ENCODE peak calls at places on chromosome 11, in five cellular contexts. H, F, D, L and P are unnamed samples.

GRCh38 chr11:69524291-69524882 is 42.9 kb downstream of the LINC01488 start:
- DNase-seq in D (no peak), F (no peak), H (peak; percentile 56), L (no peak), P (no peak)

GRCh38 chr11:11998091-11998781 is 10.2 kb downstream of the DKK3 start:
- DNase-seq in L (no peak), H (no peak), F (no peak), D (no peak), P (no peak)

GRCh38 chr11:58061813-58062212 is 31.1 kb downstream of the OR6Q1 start:
- DNase-seq in H (no peak), D (no peak), L (no peak), F (no peak), P (no peak)

GRCh38 chr11:109140426-109140825 is 281.6 kb upstream of the C11orf87 start:
- DNase-seq in F (no peak), L (no peak), D (no peak), H (no peak), P (no peak)

GRCh38 chr11:1401656-1402221 is 12.0 kb downstream of the BRSK2 start:
- DNase-seq in F (peak; percentile 94), D (peak; percentile 88), L (no peak), H (peak; percentile 93), P (no peak)

GRCh38 chr11:68036717-68037239 is 2.0 kb upstream of the TCIRG1 start:
- DNase-seq in L (no peak), D (peak; percentile 85), F (peak; percentile 88), H (no peak), P (no peak)

GRCh38 chr11:70482529-70482917 is 84.2 kb downstream of the CTTN start:
- DNase-seq in L (no peak), D (no peak), F (no peak), H (no peak), P (peak; percentile 89)

GRCh38 chr11:17077520-17078401 is at the start of gene RPS13:
- DNase-seq in H (peak; percentile 99), L (peak; percentile 95), F (peak; percentile 98), D (peak; percentile 99), P (peak; percentile 97)

GRCh38 chr11:69471329-69472052 is 10.0 kb upstream of the LINC01488 start:
- DNase-seq in H (peak; percentile 67), D (peak; percentile 50), F (peak; percentile 30), L (no peak), P (no peak)

GRCh38 chr11:76008474-76008873 is 193.5 kb downstream of the UVRAG start:
- DNase-seq in D (no peak), H (no peak), L (no peak), F (no peak), P (no peak)

GRCh38 chr11:91947215-91947614 is 277.4 kb upstream of the FAT3 start:
- DNase-seq in L (no peak), F (no peak), D (peak; percentile 29), H (no peak), P (peak; percentile 12)

GRCh38 chr11:79440451-79441158 is at the start of gene TENM4:
- DNase-seq in D (peak; percentile 83), F (peak; percentile 65), L (no peak), H (peak; percentile 85), P (no peak)

GRCh38 chr11:96054870-96055705 is 131.2 kb upstream of the MTMR2 start:
- DNase-seq in D (no peak), H (no peak), L (peak; percentile 36), F (no peak), P (no peak)

GRCh38 chr11:62256281-62256680 is 13.7 kb upstream of the SCGB2A2 start:
- DNase-seq in F (no peak), L (no peak), H (no peak), D (no peak), P (no peak)

GRCh38 chr11:19071255-19071654 is 10.7 kb upstream of the MRGPRX2 start:
- DNase-seq in F (peak; percentile 76), D (peak; percentile 87), L (peak; percentile 73), H (peak; percentile 88), P (peak; percentile 16)

GRCh38 chr11:60871378-60872061 is 4.2 kb downstream of the ZP1 start:
- DNase-seq in H (peak; percentile 61), L (no peak), F (no peak), D (no peak), P (no peak)

GRCh38 chr11:132452616-132453015 is 1079.7 kb downstream of the OPCML start:
- DNase-seq in H (no peak), F (no peak), D (no peak), L (no peak), P (no peak)

GRCh38 chr11:113023228-113023627 is 62.0 kb downstream of the NCAM1 start:
- DNase-seq in D (no peak), H (no peak), F (no peak), L (no peak), P (no peak)

GRCh38 chr11:103295704-103296103 is 186.5 kb downstream of the DYNC2H1 start:
- DNase-seq in F (no peak), L (no peak), H (no peak), D (no peak), P (no peak)

GRCh38 chr11:84558085-84558905 is 1068.8 kb downstream of the DLG2 start:
- DNase-seq in D (no peak), H (peak; percentile 70), F (no peak), L (peak; percentile 20), P (no peak)

GRCh38 chr11:92911478-92911877 is 58.0 kb upstream of the MTNR1B start:
- DNase-seq in L (no peak), D (no peak), F (no peak), H (no peak), P (no peak)

GRCh38 chr11:65863889-65864757 is 3.9 kb downstream of the MUS81 start:
- DNase-seq in L (no peak), D (peak; percentile 58), F (no peak), H (no peak), P (no peak)

GRCh38 chr11:64296236-64296635 is 3.9 kb upstream of the CATSPERZ start:
- DNase-seq in L (no peak), H (no peak), D (no peak), F (no peak), P (no peak)

GRCh38 chr11:74262725-74263124 is 48.7 kb downstream of the P4HA3 start:
- DNase-seq in F (no peak), L (no peak), H (no peak), D (no peak), P (no peak)

GRCh38 chr11:74269161-74269809 is 42.2 kb downstream of the P4HA3 start:
- DNase-seq in H (peak; percentile 20), D (no peak), L (no peak), F (no peak), P (no peak)

GRCh38 chr11:74265256-74265655 is 46.2 kb downstream of the P4HA3 start:
- DNase-seq in F (no peak), H (no peak), L (no peak), D (no peak), P (no peak)

GRCh38 chr11:74272276-74272675 is 39.2 kb downstream of the P4HA3 start:
- DNase-seq in H (no peak), F (no peak), D (no peak), L (no peak), P (no peak)

GRCh38 chr11:74268451-74268850 is 43.0 kb downstream of the P4HA3 start:
- DNase-seq in D (no peak), L (no peak), H (no peak), F (no peak), P (no peak)
- H3K4me3 ChIP-seq in D (no peak overlapping the region), L (no peak overlapping the region), H (no peak overlapping the region), F (no peak overlapping the region), P (no peak overlapping the region)

GRCh38 chr11:111363985-111364384 is 15.1 kb downstream of the POU2AF1 start:
- DNase-seq in F (no peak), D (no peak), L (no peak), H (no peak), P (no peak)
- H3K4me1 ChIP-seq in F (peaks cover 71% of the 10 kb centered on the region), D (peaks cover 3% of the 10 kb centered on the region), L (no peaks in the 10 kb centered on the region), H (peaks cover 8% of the 10 kb centered on the region), P (no peaks in the 10 kb centered on the region)

GRCh38 chr11:59283311-59283710 is 70.6 kb upstream of the MPEG1 start:
- DNase-seq in F (no peak), L (no peak), D (no peak), H (peak; percentile 31), P (no peak)
- H3K4me3 ChIP-seq in F (no peak overlapping the region), L (no peak overlapping the region), D (no peak overlapping the region), H (no peak overlapping the region), P (no peak overlapping the region)

DNA sequence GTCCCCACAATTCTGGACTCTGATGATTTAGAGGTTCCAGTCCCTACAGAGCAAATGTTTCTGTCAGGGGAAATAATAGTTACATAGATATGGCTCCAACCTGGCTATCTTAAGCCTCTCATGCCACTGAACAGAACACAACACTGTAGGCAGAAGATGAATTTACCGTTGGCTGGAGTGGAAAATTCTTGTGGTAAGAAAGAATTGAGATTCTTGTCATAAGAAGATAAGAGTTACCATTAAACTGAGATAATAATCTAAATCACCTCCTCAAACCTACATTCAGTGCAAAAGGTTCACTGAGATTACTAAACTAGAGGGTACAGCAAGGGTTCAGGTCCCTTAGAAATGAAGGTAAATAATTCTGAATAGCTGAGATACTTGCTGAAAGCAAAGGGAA is 10.1 kb upstream of the NAALAD2 start:
- DNase-seq in D (no peak), H (no peak), L (no peak), F (no peak), P (no peak)
- H3K4me1 ChIP-seq in D (no peaks in the 10 kb centered on the region), H (no peaks in the 10 kb centered on the region), L (no peaks in the 10 kb centered on the region), F (no peaks in the 10 kb centered on the region), P (no peaks in the 10 kb centered on the region)

DNA sequence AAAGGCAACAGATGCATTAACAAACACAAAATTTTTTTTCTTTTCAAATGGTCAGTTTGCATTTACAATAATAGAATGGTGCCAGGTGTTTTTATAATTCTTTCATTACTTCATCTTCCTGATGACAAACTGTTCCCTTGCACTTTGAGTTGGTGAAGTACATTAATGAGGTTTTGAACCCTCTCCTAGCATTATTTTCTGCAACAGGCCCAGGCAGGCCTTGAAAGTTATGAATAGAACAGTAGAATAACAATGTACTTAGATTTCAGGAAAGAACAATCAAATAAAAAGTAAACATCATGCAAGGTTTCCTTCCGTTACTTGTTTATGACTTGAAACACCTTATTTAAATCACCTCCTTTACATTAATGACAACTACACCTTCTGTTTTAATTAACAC is 9.6 kb downstream of the BTG4 start:
- DNase-seq in D (no peak), F (no peak), L (no peak), H (no peak), P (no peak)
- H3K4me3 ChIP-seq in D (no peak overlapping the region), F (no peak overlapping the region), L (no peak overlapping the region), H (no peak overlapping the region), P (no peak overlapping the region)

GRCh38 chr11:33294797-33295196 is 37.6 kb downstream of the HIPK3 start:
- DNase-seq in F (no peak), H (no peak), D (no peak), L (no peak), P (no peak)

GRCh38 chr11:33292306-33292705 is 35.1 kb downstream of the HIPK3 start:
- DNase-seq in D (no peak), F (no peak), L (no peak), H (no peak), P (no peak)

GRCh38 chr11:33291004-33291777 is 34.0 kb downstream of the HIPK3 start:
- DNase-seq in F (no peak), L (no peak), H (no peak), D (no peak), P (peak; percentile 54)

GRCh38 chr11:33294224-33294623 is 37.0 kb downstream of the HIPK3 start:
- DNase-seq in H (no peak), L (no peak), F (no peak), D (no peak), P (no peak)

DNA sequence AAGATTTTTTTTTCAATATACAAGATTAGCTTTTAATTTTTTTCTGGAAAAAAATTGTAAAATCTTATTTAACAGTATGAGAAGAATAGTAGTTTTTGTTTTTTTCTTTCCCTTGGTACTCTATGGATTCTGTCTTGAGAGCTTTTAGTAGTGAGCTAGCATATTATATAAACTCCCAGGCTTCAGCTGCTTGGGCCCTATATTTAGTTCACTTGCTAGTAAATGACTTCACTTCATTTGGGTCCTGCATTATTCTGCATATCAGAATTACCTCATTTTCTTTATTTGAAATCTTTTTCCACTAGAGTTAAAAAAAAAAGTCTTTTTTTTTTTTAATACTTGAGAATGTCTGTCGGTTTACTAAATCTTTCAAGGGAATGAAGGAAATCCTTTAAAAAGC is 33.1 kb downstream of the HIPK3 start:
- DNase-seq in L (no peak), H (no peak), D (no peak), F (no peak), P (no peak)
- H3K4me1 ChIP-seq in L (no peaks in the 10 kb centered on the region), H (no peaks in the 10 kb centered on the region), D (peaks cover 15% of the 10 kb centered on the region), F (peaks cover 26% of the 10 kb centered on the region), P (peaks cover 81% of the 10 kb centered on the region)